ENCODE peak calls at places on chromosomes 1 and 21, in ten cellular contexts. W is upper lobe of right lung, V is nephron progenitor cell, I is spleen, P is HFF-Myc, T is GM12865, E is astrocyte of the spinal cord, D is mesothelial cell of epicardium, H is progenitor cell of endocrine pancreas, B is hepatocyte. Y is an unnamed sample.

GRCh38 chr1:200880212-200880611 is 7.4 kb downstream of the GPR25 start:
- DNase-seq in I (no peak), P (no peak), E (no peak), B (no peak), W (no peak), T (peak; percentile 78), H (no peak), D (no peak), V (no peak), Y (peak; percentile 42)

GRCh38 chr1:66575739-66576138 is 41.8 kb downstream of the SGIP1 start:
- DNase-seq in E (peak; percentile 70), T (no peak), W (no peak), P (peak; percentile 94), H (no peak), V (no peak), D (no peak), I (no peak), B (peak; percentile 77), Y (no peak)

GRCh38 chr21:44766014-44766817 is 35.4 kb downstream of the UBE2G2 start:
- DNase-seq in W (peak; percentile 57), V (no peak), D (no peak), T (no peak), H (no peak), E (no peak), I (no peak), P (no peak), B (no peak), Y (no peak)

GRCh38 chr1:30612666-30613065 is 110.7 kb downstream of the MATN1 start:
- DNase-seq in D (no peak), I (no peak), P (no peak), W (no peak), V (no peak), T (no peak), E (no peak), H (no peak), B (no peak), Y (no peak)

GRCh38 chr1:29752141-29752540 is 515.8 kb downstream of the PTPRU start:
- DNase-seq in D (no peak), H (no peak), E (no peak), W (no peak), T (no peak), P (no peak), V (peak; percentile 78), B (peak; percentile 22), I (no peak), Y (no peak)

GRCh38 chr1:23862640-23863039 is 5.5 kb downstream of the FUCA1 start:
- DNase-seq in B (no peak), T (no peak), P (no peak), D (no peak), W (no peak), V (no peak), E (no peak), I (no peak), H (no peak), Y (no peak)

GRCh38 chr1:234692961-234693360 is 83.0 kb upstream of the IRF2BP2 start:
- DNase-seq in P (no peak), H (no peak), B (no peak), W (no peak), I (no peak), T (no peak), V (no peak), E (no peak), D (no peak), Y (no peak)

GRCh38 chr1:61244114-61244513 is 161.8 kb downstream of the NFIA start:
- DNase-seq in D (no peak), I (no peak), P (peak; percentile 27), E (peak; percentile 93), V (no peak), B (peak; percentile 13), W (no peak), H (no peak), T (no peak), Y (no peak)

GRCh38 chr21:26148071-26148470 is 22.5 kb downstream of the APP start:
- DNase-seq in I (no peak), T (no peak), P (no peak), E (no peak), D (no peak), B (no peak), V (peak; percentile 38), H (no peak), W (no peak), Y (no peak)
- TF ChIP-seq CTCF in I (no peak), T (no peak), P (no peak), E (no peak), D (no peak), B (no peak), V (no peak), H (no peak), W (no peak), Y (no peak)

GRCh38 chr1:113904292-113904673 is 316 bp downstream of the AP4B1 start:
- DNase-seq in H (no peak), T (no peak), E (no peak), B (no peak), I (no peak), D (no peak), P (no peak), V (no peak), W (no peak), Y (no peak)

GRCh38 chr1:113903496-113904291 is 905 bp downstream of the AP4B1 start:
- DNase-seq in B (no peak), V (no peak), W (no peak), H (no peak), P (no peak), D (no peak), I (no peak), T (peak; percentile 44), E (no peak), Y (no peak)

GRCh38 chr1:113901171-113901570 is 3.4 kb downstream of the AP4B1 start:
- DNase-seq in E (no peak), D (no peak), W (no peak), I (no peak), T (no peak), P (no peak), H (no peak), V (no peak), B (no peak), Y (no peak)

GRCh38 chr1:113904674-113905434 is at the start of the genes AP4B1 and DCLRE1B:
- DNase-seq in T (peak; percentile 100), W (peak; percentile 100), B (peak; percentile 100), P (peak; percentile 98), E (peak; percentile 100), I (peak; percentile 100), D (peak; percentile 96), H (peak; percentile 94), V (peak; percentile 95), Y (peak; percentile 91)

DNA sequence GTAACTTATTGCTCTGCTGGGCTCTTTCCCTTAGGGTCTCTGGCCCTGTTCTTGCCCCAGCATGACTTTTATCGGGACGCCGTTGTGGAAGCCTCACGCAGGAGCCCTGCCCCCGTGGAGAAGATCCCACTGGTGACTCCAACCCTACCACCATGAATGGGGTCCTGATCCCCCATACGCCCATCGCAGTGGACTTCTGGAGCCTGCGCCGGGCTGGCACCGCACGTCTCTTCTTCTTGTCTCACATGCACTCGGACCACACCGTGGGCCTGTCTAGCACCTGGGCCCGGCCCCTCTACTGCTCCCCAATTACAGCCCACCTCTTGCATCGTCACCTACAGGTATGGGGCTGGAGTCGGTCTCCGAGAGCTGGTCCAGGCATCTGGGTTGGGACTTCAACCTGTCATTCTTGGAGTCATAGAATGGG is 322 bp downstream of the DCLRE1B start:
- DNase-seq in B (peak; percentile 34), W (no peak), I (peak; percentile 92), V (peak; percentile 30), P (no peak), H (peak; percentile 14), E (no peak), T (peak; percentile 50), D (no peak), Y (peak; percentile 13)
- TF ChIP-seq CTCF in B (no peak), W (no peak), I (no peak), V (no peak), P (no peak), H (no peak), E (no peak), T (no peak), D (no peak), Y (no peak)

DNA sequence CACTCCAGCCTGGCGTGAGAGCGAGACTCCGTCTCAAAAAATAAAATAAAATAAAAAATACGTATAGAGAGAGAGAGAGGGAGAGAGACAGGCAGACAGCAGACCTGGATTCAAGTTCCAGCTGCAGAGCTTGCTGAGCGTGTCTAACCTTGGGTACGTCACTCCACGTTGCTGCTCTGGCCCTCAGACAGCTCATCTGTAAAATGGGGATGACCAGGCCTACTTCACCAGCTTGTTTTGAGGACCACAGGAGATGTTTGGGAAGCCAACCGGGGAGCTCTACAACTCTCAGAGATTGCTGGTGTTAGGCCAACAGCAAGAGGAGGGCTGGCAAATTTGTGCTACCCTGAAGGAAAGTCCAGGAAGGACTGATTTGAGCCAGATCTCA is 499 bp upstream of the TRAF5 start:
- DNase-seq in D (no peak), V (no peak), E (no peak), W (no peak), P (no peak), T (no peak), I (peak; percentile 68), B (no peak), H (no peak), Y (no peak)
- TF ChIP-seq CTCF in D (no peak), V (no peak), E (no peak), W (no peak), P (no peak), T (no peak), I (no peak), B (no peak), H (no peak), Y (no peak)

GRCh38 chr1:52400131-52400530 is 4.1 kb downstream of the ORC1 start:
- DNase-seq in D (no peak), T (no peak), I (no peak), W (no peak), B (no peak), H (no peak), P (no peak), V (no peak), E (no peak), Y (no peak)

GRCh38 chr1:52402860-52403240 is 1.4 kb downstream of the ORC1 start:
- DNase-seq in P (no peak), H (no peak), E (no peak), B (peak; percentile 38), V (no peak), I (no peak), T (no peak), W (no peak), D (no peak), Y (peak; percentile 12)

GRCh38 chr1:52404975-52405338 is 555 bp downstream of the PRPF38A start:
- DNase-seq in P (no peak), B (no peak), T (no peak), V (no peak), D (no peak), I (no peak), H (no peak), E (no peak), W (no peak), Y (no peak)

GRCh38 chr1:52403566-52404115 is 582 bp downstream of the ORC1 start:
- DNase-seq in V (peak; percentile 6), W (no peak), D (no peak), I (no peak), P (peak; percentile 46), T (peak; percentile 84), H (no peak), B (peak; percentile 54), E (peak; percentile 76), Y (peak; percentile 64)

DNA sequence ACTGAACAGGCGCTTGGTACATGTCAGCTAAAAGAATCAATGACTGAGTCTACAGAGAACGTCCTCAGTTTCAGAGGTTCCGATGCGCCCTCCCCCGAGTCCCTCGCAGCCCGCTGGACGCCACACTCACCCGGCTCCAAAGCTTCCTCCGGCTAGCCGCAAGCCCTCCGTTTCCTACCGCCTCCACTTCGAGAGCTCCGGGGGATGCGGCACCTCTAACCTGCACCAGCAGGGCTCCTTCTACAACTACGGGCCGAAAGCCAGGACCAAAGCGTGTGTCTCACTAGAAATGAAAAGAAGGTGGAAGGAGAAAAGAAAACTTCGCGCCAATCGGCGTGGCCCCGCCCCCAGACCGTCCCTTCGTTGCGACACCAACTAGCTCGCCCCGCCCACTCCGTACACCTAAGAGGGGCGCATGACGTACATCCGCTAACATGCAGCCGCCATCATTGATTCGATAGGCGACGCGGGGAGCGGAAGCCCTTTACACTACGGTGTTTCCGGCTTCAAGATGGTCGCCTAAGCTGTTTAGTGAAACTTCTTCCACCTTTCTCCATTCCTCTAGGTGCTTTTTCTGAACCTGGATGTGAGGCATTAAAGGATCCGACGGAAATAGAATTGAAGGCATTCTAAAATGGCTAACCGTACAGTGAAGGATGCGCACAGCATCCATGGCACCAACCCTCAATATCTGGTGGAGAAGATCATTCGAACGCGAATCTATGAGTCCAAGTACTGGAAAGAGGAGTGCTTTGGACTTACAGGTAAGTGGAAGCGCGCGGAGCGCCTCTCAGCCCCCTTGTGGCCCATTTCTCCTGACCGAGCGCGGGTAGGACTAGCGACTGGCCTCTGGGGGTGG is at the start of the genes ORC1 and PRPF38A:
- DNase-seq in T (peak; percentile 98), D (peak; percentile 95), H (peak; percentile 88), W (peak; percentile 97), B (peak; percentile 100), V (peak; percentile 99), E (peak; percentile 97), P (peak; percentile 89), I (peak; percentile 99), Y (peak; percentile 95)
- TF ChIP-seq CTCF in T (peak; percentile 58), D (peak; percentile 48), H (peak; percentile 73), W (peak; percentile 45), B (peak; percentile 55), V (peak; percentile 37), E (peak; percentile 60), P (peak; percentile 41), I (peak; percentile 9), Y (no peak)